ENCODE peak calls at places on chromosomes 16 and 17, in four cellular contexts. One of them, this sample, is unnamed.

GRCh38 chr17:22510504-22510903 is 818.2 kb downstream of the KCNJ18 start:
- DNase-seq in effector memory CD4-positive, alpha-beta T cell: no peak
- DNase-seq in Kasumi-1: no peak
- DNase-seq in central memory CD8-positive, alpha-beta T cell: no peak
- DNase-seq in this sample: no peak

GRCh38 chr17:38800237-38800760 is 943 bp upstream of the PIP4K2B start:
- DNase-seq in central memory CD8-positive, alpha-beta T cell: no peak
- DNase-seq in Kasumi-1: no peak
- DNase-seq in effector memory CD4-positive, alpha-beta T cell: no peak
- DNase-seq in this sample: no peak

GRCh38 chr17:73695035-73695738 is 50.9 kb upstream of the SDK2 start:
- DNase-seq in central memory CD8-positive, alpha-beta T cell: no peak
- DNase-seq in effector memory CD4-positive, alpha-beta T cell: no peak
- DNase-seq in Kasumi-1: no peak
- DNase-seq in this sample: no peak

GRCh38 chr17:77465358-77466041 is 324.7 kb downstream of the SEC14L1 start:
- DNase-seq in central memory CD8-positive, alpha-beta T cell: peak
- DNase-seq in Kasumi-1: peak
- DNase-seq in effector memory CD4-positive, alpha-beta T cell: peak
- DNase-seq in this sample: peak

GRCh38 chr16:20811889-20812439 is 5.6 kb downstream of the REXO5 start:
- DNase-seq in central memory CD8-positive, alpha-beta T cell: no peak
- DNase-seq in effector memory CD4-positive, alpha-beta T cell: no peak
- DNase-seq in Kasumi-1: no peak
- DNase-seq in this sample: no peak

GRCh38 chr16:15450624-15451023 is 16.2 kb downstream of the BMERB1 start:
- DNase-seq in effector memory CD4-positive, alpha-beta T cell: no peak
- DNase-seq in Kasumi-1: no peak
- DNase-seq in central memory CD8-positive, alpha-beta T cell: no peak
- DNase-seq in this sample: no peak

GRCh38 chr17:17736205-17737183 is 55.2 kb downstream of the RAI1 start:
- DNase-seq in central memory CD8-positive, alpha-beta T cell: no peak
- DNase-seq in effector memory CD4-positive, alpha-beta T cell: no peak
- DNase-seq in Kasumi-1: no peak
- DNase-seq in this sample: no peak

GRCh38 chr16:18950469-18951185 is 24.4 kb upstream of the SMG1 start:
- DNase-seq in Kasumi-1: no peak
- DNase-seq in effector memory CD4-positive, alpha-beta T cell: no peak
- DNase-seq in central memory CD8-positive, alpha-beta T cell: no peak
- DNase-seq in this sample: no peak

GRCh38 chr17:50808888-50809287 is 26.5 kb upstream of the WFIKKN2 start:
- DNase-seq in effector memory CD4-positive, alpha-beta T cell: no peak
- DNase-seq in Kasumi-1: no peak
- DNase-seq in central memory CD8-positive, alpha-beta T cell: no peak
- DNase-seq in this sample: no peak

GRCh38 chr17:49029841-49030240 is 32.7 kb downstream of the IGF2BP1 start:
- DNase-seq in central memory CD8-positive, alpha-beta T cell: no peak
- DNase-seq in Kasumi-1: no peak
- DNase-seq in effector memory CD4-positive, alpha-beta T cell: no peak
- DNase-seq in this sample: no peak

GRCh38 chr17:17402558-17402957 is 74.2 kb upstream of the MED9 start:
- DNase-seq in central memory CD8-positive, alpha-beta T cell: no peak
- DNase-seq in effector memory CD4-positive, alpha-beta T cell: no peak
- DNase-seq in Kasumi-1: no peak
- DNase-seq in this sample: no peak

GRCh38 chr16:57355898-57356414 is 2.6 kb upstream of the CCL22 start:
- DNase-seq in central memory CD8-positive, alpha-beta T cell: no peak
- DNase-seq in Kasumi-1: no peak
- DNase-seq in effector memory CD4-positive, alpha-beta T cell: no peak
- DNase-seq in this sample: no peak

GRCh38 chr16:75244844-75245758 is 6.3 kb downstream of the BCAR1 start:
- DNase-seq in central memory CD8-positive, alpha-beta T cell: no peak
- DNase-seq in Kasumi-1: no peak
- DNase-seq in effector memory CD4-positive, alpha-beta T cell: no peak
- DNase-seq in this sample: no peak

This sample was measured in KBM-7.